ENCODE peak calls at places on chromosomes 12 and 14, in nine cellular contexts. C is aorta, J is heart right ventricle, U is pancreas, E is fibroblast of pulmonary artery, G is AG10803, Z is IMR-90, O is dorsolateral prefrontal cortex, K is tibial nerve. R is an unnamed sample.
A peak's percentile ranks its signal among the peaks of the same experiment; 100 is the strongest.

GRCh38 chr14:71529855-71530254 is 402.4 kb upstream of the RGS6 start:
- DNase-seq in C (no peak), J (peak; percentile 62), U (no peak), E (peak; percentile 69), G (peak; percentile 82), Z (no peak), O (no peak), K (peak; percentile 28), R (no peak)

GRCh38 chr14:100278702-100279101 is 27.5 kb downstream of the SLC25A29 start:
- DNase-seq in C (peak; percentile 32), J (no peak), U (no peak), E (peak; percentile 78), G (peak; percentile 76), Z (peak; percentile 67), O (no peak), K (no peak), R (peak; percentile 72)

GRCh38 chr12:80314741-80315140 is 129.3 kb upstream of the PTPRQ start:
- DNase-seq in C (no peak), J (no peak), U (no peak), E (no peak), G (peak; percentile 53), Z (no peak), O (no peak), K (no peak), R (no peak)

GRCh38 chr12:9030776-9031175 is 41.4 kb downstream of the KLRG1 start:
- DNase-seq in C (no peak), J (no peak), U (no peak), E (no peak), G (no peak), Z (no peak), O (no peak), K (no peak), R (no peak)

GRCh38 chr14:21039059-21039422 is 3.1 kb upstream of the RNASE7 start:
- DNase-seq in C (peak; percentile 85), J (peak; percentile 86), U (peak; percentile 94), E (peak; percentile 89), G (peak; percentile 89), Z (peak; percentile 43), O (peak; percentile 86), K (peak; percentile 77), R (peak; percentile 75)

GRCh38 chr14:94483729-94484275 is 7.8 kb upstream of the SERPINA9 start:
- DNase-seq in C (no peak), J (no peak), U (no peak), E (peak; percentile 20), G (peak; percentile 23), Z (peak; percentile 56), O (no peak), K (no peak), R (no peak)

GRCh38 chr12:122834921-122835692 is at the start of gene HIP1R:
- DNase-seq in C (peak; percentile 81), J (no peak), U (peak; percentile 85), E (peak; percentile 12), G (no peak), Z (no peak), O (peak; percentile 78), K (no peak), R (peak; percentile 81)

GRCh38 chr12:103997277-103997900 is 31.7 kb downstream of the TDG start:
- DNase-seq in C (no peak), J (peak; percentile 48), U (no peak), E (peak; percentile 53), G (no peak), Z (peak; percentile 22), O (no peak), K (no peak), R (no peak)

GRCh38 chr14:76929927-76930326 is 98.6 kb downstream of the IRF2BPL start:
- DNase-seq in C (no peak), J (no peak), U (no peak), E (no peak), G (peak; percentile 31), Z (no peak), O (no peak), K (no peak), R (no peak)

GRCh38 chr14:91281346-91281745 is 36.8 kb upstream of the GPR68 start:
- DNase-seq in C (peak; percentile 42), J (no peak), U (peak; percentile 25), E (no peak), G (peak; percentile 35), Z (peak; percentile 15), O (no peak), K (no peak), R (no peak)

GRCh38 chr12:56206373-56207166 is 15.2 kb downstream of the RNF41 start:
- DNase-seq in C (no peak), J (peak; percentile 55), U (no peak), E (peak; percentile 71), G (peak; percentile 52), Z (peak; percentile 54), O (no peak), K (peak; percentile 72), R (no peak)

GRCh38 chr14:89067293-89067972 is 243.0 kb downstream of the TTC8 start:
- DNase-seq in C (no peak), J (no peak), U (no peak), E (no peak), G (no peak), Z (no peak), O (no peak), K (no peak), R (no peak)

GRCh38 chr12:218728-219590 is 5.0 kb upstream of the SLC6A12 start:
- DNase-seq in C (peak; percentile 62), J (no peak), U (no peak), E (no peak), G (no peak), Z (no peak), O (no peak), K (no peak), R (no peak)

GRCh38 chr14:102675396-102675795 is 82.9 kb downstream of the RCOR1 start:
- DNase-seq in C (no peak), J (no peak), U (no peak), E (no peak), G (no peak), Z (no peak), O (no peak), K (no peak), R (no peak)

GRCh38 chr12:40010899-40011774 is 94.7 kb downstream of the SLC2A13 start:
- DNase-seq in C (no peak), J (peak; percentile 75), U (no peak), E (peak; percentile 85), G (peak; percentile 73), Z (peak; percentile 72), O (no peak), K (peak; percentile 71), R (no peak)
- H3K4me3 ChIP-seq in C (no peak overlapping the region), J (peak overlapping the region; percentile 39), U (no peak overlapping the region), E (no peak overlapping the region), G (peak overlapping the region; percentile 20), Z (peak overlapping the region; percentile 11), O (peak overlapping the region; percentile 10), K (peak overlapping the region; percentile 23), R (peak overlapping the region; percentile 34)

GRCh38 chr12:112131686-112132085 is 6.3 kb downstream of the TRAFD1 start:
- DNase-seq in C (no peak), J (no peak), U (no peak), E (no peak), G (peak; percentile 62), Z (no peak), O (no peak), K (no peak), R (no peak)

GRCh38 chr12:112134731-112135130 is 9.4 kb downstream of the TRAFD1 start:
- DNase-seq in C (no peak), J (no peak), U (no peak), E (no peak), G (no peak), Z (no peak), O (no peak), K (no peak), R (no peak)

GRCh38 chr12:112126916-112127315 is 1.6 kb downstream of the TRAFD1 start:
- DNase-seq in C (no peak), J (no peak), U (no peak), E (no peak), G (no peak), Z (peak; percentile 59), O (no peak), K (no peak), R (no peak)

GRCh38 chr12:112133418-112133817 is 8.1 kb downstream of the TRAFD1 start:
- DNase-seq in C (no peak), J (no peak), U (no peak), E (no peak), G (no peak), Z (no peak), O (no peak), K (no peak), R (no peak)

DNA sequence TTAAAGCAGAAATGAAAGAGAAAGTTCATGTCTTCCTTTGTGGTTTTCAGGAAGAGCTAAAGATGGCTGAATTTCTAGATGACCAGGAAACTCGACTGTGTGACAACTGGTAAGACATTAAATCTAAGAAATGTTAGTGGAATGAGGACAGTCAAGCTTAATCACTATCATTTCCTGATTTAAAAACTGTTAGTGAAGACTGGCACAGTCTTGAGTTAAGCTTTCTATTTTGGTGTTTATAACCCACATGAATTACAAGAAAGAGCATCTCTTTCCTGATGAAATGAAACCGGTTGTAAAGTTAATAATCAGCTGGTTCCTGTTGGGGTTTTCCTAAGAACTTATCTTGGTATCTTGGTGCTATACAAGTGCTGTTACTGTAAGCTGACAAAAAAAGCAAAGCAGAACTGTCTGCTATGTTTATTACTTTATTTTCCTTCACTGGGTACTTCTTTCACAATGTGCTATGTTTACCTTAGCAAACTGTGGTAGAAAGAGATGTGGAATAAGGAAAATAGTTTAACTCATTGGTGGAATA is 5.2 kb downstream of the TRAFD1 start:
- DNase-seq in C (no peak), J (no peak), U (no peak), E (no peak), G (peak; percentile 23), Z (peak; percentile 36), O (no peak), K (no peak), R (no peak)
- H3K4me3 ChIP-seq in C (no peak overlapping the region), J (peak overlapping the region; percentile 37), U (no peak overlapping the region), E (no peak overlapping the region), G (peak overlapping the region; percentile 35), Z (peak overlapping the region; percentile 25), O (peak overlapping the region; percentile 4), K (no peak overlapping the region), R (peak overlapping the region; percentile 21)

DNA sequence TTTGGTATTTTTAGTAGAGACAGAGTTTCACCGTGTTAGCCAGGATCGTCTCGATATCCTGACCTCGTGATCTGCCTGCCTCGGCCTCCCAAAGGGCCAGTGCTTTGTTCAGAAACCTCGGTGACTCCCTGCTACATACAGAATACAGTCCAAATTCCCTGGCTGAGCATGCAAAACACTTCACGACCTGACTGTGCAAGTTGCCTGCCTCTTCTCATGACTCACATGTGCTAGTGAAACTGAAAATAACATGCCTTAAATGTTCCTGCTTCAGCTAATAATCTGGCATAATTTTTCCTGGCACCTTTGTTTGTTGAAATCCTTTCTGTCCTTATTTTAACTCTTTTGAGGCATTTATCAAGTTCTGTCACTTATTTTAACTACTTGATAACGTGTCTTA is 8.2 kb downstream of the DMAC2L start:
- DNase-seq in C (no peak), J (no peak), U (no peak), E (peak; percentile 63), G (peak; percentile 74), Z (peak; percentile 82), O (no peak), K (no peak), R (no peak)
- H3K4me3 ChIP-seq in C (no peak overlapping the region), J (no peak overlapping the region), U (no peak overlapping the region), E (no peak overlapping the region), G (peak overlapping the region; percentile 17), Z (no peak overlapping the region), O (no peak overlapping the region), K (no peak overlapping the region), R (no peak overlapping the region)

DNA sequence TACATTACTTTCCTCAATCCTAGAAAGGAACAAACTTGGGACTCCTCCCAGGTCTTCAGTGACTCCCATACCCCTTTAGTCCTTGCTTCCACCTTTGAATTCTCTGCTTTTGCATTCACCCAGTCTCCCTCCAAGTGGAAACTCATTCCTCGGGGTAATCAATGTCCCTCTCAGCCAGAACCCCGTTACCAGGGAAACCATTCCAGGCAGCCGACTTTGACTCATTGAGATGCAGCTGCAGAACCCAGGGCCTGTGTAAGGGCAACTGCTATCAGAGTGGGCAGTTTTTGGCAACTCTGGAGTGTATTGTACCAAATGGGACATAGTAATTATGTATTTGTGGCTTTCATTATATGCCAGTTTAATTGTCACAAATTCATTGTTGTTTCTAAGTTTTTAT is 186.2 kb downstream of the NRXN3 start:
- DNase-seq in C (no peak), J (no peak), U (no peak), E (no peak), G (no peak), Z (no peak), O (peak; percentile 45), K (no peak), R (no peak)
- H3K4me3 ChIP-seq in C (no peak overlapping the region), J (no peak overlapping the region), U (no peak overlapping the region), E (no peak overlapping the region), G (no peak overlapping the region), Z (no peak overlapping the region), O (no peak overlapping the region), K (no peak overlapping the region), R (no peak overlapping the region)